ENCODE peak calls at places on chromosome 17, in four cellular contexts. P is dorsolateral prefrontal cortex, A is colonic mucosa, H is heart left ventricle. W is an unnamed sample.

GRCh38 chr17:1726626-1727257 is 2.2 kb downstream of the WDR81 start:
- DNase-seq in P (no peak), A (no peak), H (no peak), W (no peak)

GRCh38 chr17:46884552-46884951 is 33.2 kb downstream of the WNT9B start:
- DNase-seq in P (no peak), A (no peak), H (no peak), W (no peak)

GRCh38 chr17:44067547-44067945 is 1.1 kb upstream of the LSM12 start:
- DNase-seq in P (no peak), A (no peak), H (no peak), W (no peak)

GRCh38 chr17:42720996-42721583 is 23.8 kb downstream of the EZH1 start:
- DNase-seq in P (peak; percentile 59), A (peak; percentile 48), H (no peak), W (peak; percentile 21)

GRCh38 chr17:62059394-62059793 is 5.7 kb downstream of the MED13 start:
- DNase-seq in P (no peak), A (no peak), H (no peak), W (no peak)

GRCh38 chr17:63437287-63438091 is 8.6 kb downstream of the CYB561 start:
- DNase-seq in P (peak; percentile 57), A (no peak), H (no peak), W (no peak)

GRCh38 chr17:83198366-83199341 is 119.2 kb downstream of the METRNL start:
- DNase-seq in P (no peak), A (no peak), H (no peak), W (no peak)

GRCh38 chr17:73798111-73798748 is 154.0 kb upstream of the SDK2 start:
- DNase-seq in P (no peak), A (peak; percentile 35), H (no peak), W (no peak)

GRCh38 chr17:2259769-2260536 is 43.6 kb downstream of the SMG6 start:
- DNase-seq in P (no peak), A (no peak), H (no peak), W (no peak)

GRCh38 chr17:51472670-51473069 is 212.3 kb downstream of the UTP18 start:
- DNase-seq in P (no peak), A (no peak), H (no peak), W (no peak)

GRCh38 chr17:82049521-82049971 is 2.1 kb downstream of the RFNG start:
- DNase-seq in P (no peak), A (no peak), H (no peak), W (no peak)

GRCh38 chr17:10318540-10318939 is 54.3 kb downstream of the MYH13 start:
- DNase-seq in P (no peak), A (no peak), H (no peak), W (no peak)

GRCh38 chr17:44587339-44587738 is 30.1 kb downstream of the FZD2 start:
- DNase-seq in P (no peak), A (no peak), H (peak; percentile 60), W (no peak)

GRCh38 chr17:80752369-80752705 is 207.7 kb downstream of the RPTOR start:
- DNase-seq in P (no peak), A (no peak), H (no peak), W (no peak)

GRCh38 chr17:61128671-61129115 is 270.9 kb upstream of the TBX2 start:
- DNase-seq in P (no peak), A (no peak), H (peak; percentile 23), W (no peak)

GRCh38 chr17:79391376-79391775 is 219.5 kb downstream of the RBFOX3 start:
- DNase-seq in P (no peak), A (no peak), H (no peak), W (no peak)

GRCh38 chr17:42895185-42895555 is 5.4 kb upstream of the G6PC1 start:
- DNase-seq in P (peak; percentile 25), A (peak; percentile 47), H (no peak), W (no peak)

GRCh38 chr17:80649200-80649644 is 104.6 kb downstream of the RPTOR start:
- DNase-seq in P (no peak), A (no peak), H (no peak), W (no peak)

GRCh38 chr17:76447931-76448652 is 4.9 kb downstream of the UBE2O start:
- DNase-seq in P (no peak), A (no peak), H (peak; percentile 52), W (no peak)

GRCh38 chr17:6327007-6327406 is 107.9 kb downstream of the AIPL1 start:
- DNase-seq in P (no peak), A (no peak), H (peak; percentile 74), W (no peak)

GRCh38 chr17:64118452-64118979 is 11.4 kb downstream of the ERN1 start:
- DNase-seq in P (no peak), A (peak; percentile 36), H (peak; percentile 30), W (no peak)

GRCh38 chr17:59401725-59402124 is 70.3 kb downstream of the YPEL2 start:
- DNase-seq in P (no peak), A (no peak), H (no peak), W (no peak)

GRCh38 chr17:45436161-45436560 is 3.5 kb upstream of the ARHGAP27 start:
- DNase-seq in P (no peak), A (no peak), H (no peak), W (no peak)

GRCh38 chr17:45584092-45585036 is 93.8 kb upstream of the PLEKHM1 start:
- DNase-seq in P (peak; percentile 70), A (peak; percentile 88), H (peak; percentile 51), W (peak; percentile 70)

GRCh38 chr17:49224997-49225337 is 5.6 kb downstream of the PHOSPHO1 start:
- DNase-seq in P (no peak), A (no peak), H (no peak), W (no peak)

GRCh38 chr17:63844293-63844672 is 1.8 kb upstream of the SMARCD2 start:
- DNase-seq in P (no peak), A (no peak), H (no peak), W (no peak)

GRCh38 chr17:32350662-32351418 is 883 bp downstream of the ZNF207 start:
- DNase-seq in P (no peak), A (peak; percentile 48), H (peak; percentile 35), W (no peak)

GRCh38 chr17:373616-374225 is 21.1 kb upstream of the RPH3AL start:
- DNase-seq in P (no peak), A (no peak), H (no peak), W (no peak)

GRCh38 chr17:78316867-78317816 is 42.7 kb downstream of the SOCS3 start:
- DNase-seq in P (no peak), A (peak; percentile 94), H (no peak), W (peak; percentile 48)

GRCh38 chr17:29590261-29590978 is 972 bp upstream of the GIT1 start:
- DNase-seq in P (no peak), A (no peak), H (peak; percentile 24), W (peak; percentile 26)

GRCh38 chr17:30780343-30780742 is 44.1 kb downstream of the CRLF3 start:
- DNase-seq in P (no peak), A (no peak), H (no peak), W (no peak)

GRCh38 chr17:73722163-73722562 is 77.9 kb upstream of the SDK2 start:
- DNase-seq in P (no peak), A (no peak), H (no peak), W (no peak)

GRCh38 chr17:44599298-44600175 is 42.3 kb downstream of the FZD2 start:
- DNase-seq in P (no peak), A (peak; percentile 55), H (peak; percentile 39), W (peak; percentile 75)

GRCh38 chr17:8080208-8080798 is 7.2 kb downstream of the ALOX12B start:
- DNase-seq in P (no peak), A (no peak), H (no peak), W (no peak)
- TF ChIP-seq CTCF in P (no peak), A (no peak), H (no peak), W (no peak)

GRCh38 chr17:75433223-75433622 is 23.2 kb upstream of the TMEM94 start:
- DNase-seq in P (no peak), A (no peak), H (no peak), W (no peak)

GRCh38 chr17:75428775-75429469 is 23.4 kb upstream of the GRB2 start:
- DNase-seq in P (peak; percentile 33), A (no peak), H (no peak), W (no peak)

DNA sequence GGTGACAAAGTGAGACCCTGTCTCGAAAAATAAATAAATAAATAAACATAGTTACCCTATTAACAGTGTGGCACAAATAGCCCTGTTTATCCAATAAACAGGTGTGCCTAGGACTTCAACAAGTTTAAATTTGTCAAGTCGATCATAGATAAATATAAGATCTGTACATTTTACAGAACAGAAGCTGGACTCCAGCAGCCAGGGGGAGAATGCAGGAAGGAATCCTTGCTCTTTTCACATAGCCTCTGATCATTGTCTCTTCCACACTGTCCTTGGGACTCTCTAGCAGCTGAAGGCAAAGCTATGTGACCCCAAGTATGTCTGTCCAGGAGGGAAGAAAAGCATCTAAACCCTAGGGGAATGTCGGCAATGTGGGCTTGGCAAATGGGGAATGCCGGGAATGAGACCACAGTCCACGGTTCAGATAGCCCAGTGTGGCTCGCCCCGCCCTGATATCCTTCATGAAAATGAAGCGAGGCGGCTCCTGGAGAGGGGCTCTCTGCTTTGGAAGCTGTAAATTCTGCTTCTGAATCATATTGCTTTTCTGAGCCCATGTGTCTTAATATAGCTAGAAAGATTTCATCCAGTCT is 24.8 kb upstream of the GRB2 start:
- DNase-seq in P (no peak), A (no peak), H (no peak), W (peak; percentile 34)
- TF ChIP-seq CTCF in P (no peak), A (no peak), H (no peak), W (no peak)

GRCh38 chr17:57739402-57740224 is 5.5 kb downstream of the CCDC182 start:
- DNase-seq in P (no peak), A (peak; percentile 20), H (no peak), W (no peak)
- TF ChIP-seq CTCF in P (no peak), A (peak; percentile 24), H (peak; percentile 21), W (peak; percentile 32)

GRCh38 chr17:41581366-41582060 is 5.2 kb downstream of the KRT14 start:
- DNase-seq in P (no peak), A (no peak), H (no peak), W (no peak)

GRCh38 chr17:41580651-41581365 is 5.9 kb downstream of the KRT14 start:
- DNase-seq in P (no peak), A (no peak), H (no peak), W (no peak)

GRCh38 chr17:41585301-41585700 is 1.4 kb downstream of the KRT14 start:
- DNase-seq in P (no peak), A (no peak), H (no peak), W (no peak)

GRCh38 chr17:41580244-41580575 is 6.5 kb downstream of the KRT14 start:
- DNase-seq in P (no peak), A (no peak), H (no peak), W (no peak)

DNA sequence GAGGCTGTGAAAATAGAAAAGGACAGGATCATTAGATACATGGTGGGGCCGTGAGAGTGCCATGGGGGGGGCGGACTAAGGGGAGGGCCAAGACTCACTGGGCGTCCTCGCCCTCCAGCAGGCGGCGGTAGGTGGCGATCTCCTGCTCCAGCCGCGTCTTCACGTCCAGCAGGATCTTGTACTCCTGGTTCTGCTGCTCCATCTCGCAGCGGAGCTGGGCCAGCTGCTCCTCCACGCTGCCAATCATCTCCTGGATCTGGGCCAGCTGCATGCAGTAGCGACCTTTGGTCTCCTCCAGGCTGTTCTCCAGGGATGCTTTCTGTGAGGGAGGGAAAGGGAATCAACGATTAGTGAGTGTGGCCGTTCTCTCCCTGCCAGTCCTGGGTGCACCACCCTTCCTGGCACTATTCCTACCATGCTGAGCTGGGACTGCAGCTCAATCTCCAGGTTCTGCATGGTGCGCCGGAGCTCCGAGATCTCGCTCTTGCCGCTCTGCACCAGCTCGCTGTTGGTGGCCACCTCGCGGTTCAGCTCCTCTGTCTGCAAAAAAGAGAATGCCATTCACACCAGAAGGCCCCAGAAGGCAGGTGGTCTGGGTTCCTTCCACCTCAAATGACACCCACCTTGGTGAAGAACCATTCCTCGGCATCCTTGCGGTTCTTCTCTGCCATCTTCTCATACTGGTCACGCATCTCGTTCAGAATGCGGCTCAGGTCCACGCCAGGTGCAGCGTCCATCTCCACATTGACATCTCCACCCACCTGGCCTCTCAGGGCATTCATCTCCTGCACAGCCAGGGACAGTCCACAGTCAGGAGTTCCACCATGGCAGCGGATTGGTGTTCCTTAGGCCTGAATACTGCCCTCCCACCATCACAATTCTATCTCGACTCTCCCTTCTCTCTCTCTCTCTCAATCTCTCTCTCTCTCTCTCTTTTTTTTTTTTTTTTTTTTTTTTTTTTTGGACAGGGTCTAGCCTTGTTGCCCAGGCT is 3.3 kb downstream of the KRT14 start:
- DNase-seq in P (no peak), A (peak; percentile 89), H (no peak), W (no peak)
- TF ChIP-seq CTCF in P (no peak), A (no peak), H (no peak), W (no peak)

W was measured in nephron progenitor cell.